ENCODE peak calls at places on chromosomes 13 and 19, in five cellular contexts. Z is SK-N-SH, X is K562, V is HepG2, B is GM12878. Q is an unnamed sample.

GRCh38 chr19:52296400-52296772 is 583 bp upstream of the ZNF480 start:
- DNase-seq in X (no peak), Z (no peak), B (no peak), V (peak), Q (no peak)

GRCh38 chr19:41321600-41322270 is 11.8 kb downstream of the CCDC97 start:
- DNase-seq in Z (peak), X (peak), V (peak), B (no peak), Q (peak)

GRCh38 chr13:20174656-20175405 is 14.0 kb upstream of the GJA3 start:
- DNase-seq in Z (no peak), X (peak), B (peak), V (peak), Q (peak)

GRCh38 chr13:113411216-113412023 is 41.9 kb downstream of the ADPRHL1 start:
- DNase-seq in V (peak), X (no peak), Z (no peak), B (no peak), Q (no peak)

GRCh38 chr19:3398114-3398899 is 31.9 kb downstream of the NFIC start:
- DNase-seq in X (no peak), B (no peak), V (peak), Z (no peak), Q (no peak)

GRCh38 chr13:101576452-101576851 is 124.0 kb downstream of the ITGBL1 start:
- DNase-seq in B (no peak), V (peak), X (no peak), Z (no peak), Q (no peak)

GRCh38 chr13:113354831-113355610 is 8.9 kb downstream of the GRTP1 start:
- DNase-seq in B (no peak), Z (no peak), V (no peak), X (no peak), Q (no peak)

GRCh38 chr13:51729853-51730553 is 74.0 kb downstream of the DHRS12 start:
- DNase-seq in B (no peak), V (peak), X (no peak), Z (no peak), Q (no peak)

GRCh38 chr19:5046339-5047039 is 77.6 kb downstream of the KDM4B start:
- DNase-seq in B (no peak), V (peak), Z (no peak), X (no peak), Q (no peak)

GRCh38 chr19:49065905-49066512 is 1.4 kb upstream of the NTF4 start:
- DNase-seq in Z (peak), X (no peak), B (no peak), V (no peak), Q (no peak)
- TF ChIP-seq SIN3A in Z (no peak), X (no peak), B (no peak), V (no peak), Q (no peak)

GRCh38 chr13:28552288-28552687 is 57.4 kb upstream of the FLT1 start:
- DNase-seq in Z (no peak), V (no peak), B (no peak), X (no peak), Q (no peak)

GRCh38 chr13:28550721-28551497 is 56.0 kb upstream of the FLT1 start:
- DNase-seq in Z (no peak), V (no peak), X (no peak), B (no peak), Q (no peak)

GRCh38 chr13:28557725-28558124 is 62.8 kb upstream of the FLT1 start:
- DNase-seq in Z (no peak), B (no peak), X (no peak), V (no peak), Q (no peak)

GRCh38 chr13:28551498-28551895 is 56.6 kb upstream of the FLT1 start:
- DNase-seq in V (no peak), Z (no peak), B (no peak), X (no peak), Q (no peak)

GRCh38 chr13:28553971-28554370 is 59.0 kb upstream of the FLT1 start:
- DNase-seq in B (no peak), X (no peak), Z (no peak), V (no peak), Q (no peak)
- TF ChIP-seq USF2 in B (no peak), X (no peak), Z (no peak), V (no peak), Q (no peak)

GRCh38 chr19:16057062-16057461 is 19.2 kb upstream of the TPM4 start:
- DNase-seq in V (no peak), Z (no peak), B (no peak), X (no peak), Q (no peak)

GRCh38 chr19:16052353-16052752 is 23.9 kb upstream of the TPM4 start:
- DNase-seq in B (no peak), X (no peak), Z (no peak), V (no peak), Q (no peak)

GRCh38 chr19:16045893-16046292 is 30.4 kb upstream of the TPM4 start:
- DNase-seq in B (no peak), X (no peak), V (no peak), Z (no peak), Q (no peak)

GRCh38 chr19:16048583-16048982 is 27.7 kb upstream of the TPM4 start:
- DNase-seq in B (no peak), X (no peak), V (no peak), Z (no peak), Q (no peak)

DNA sequence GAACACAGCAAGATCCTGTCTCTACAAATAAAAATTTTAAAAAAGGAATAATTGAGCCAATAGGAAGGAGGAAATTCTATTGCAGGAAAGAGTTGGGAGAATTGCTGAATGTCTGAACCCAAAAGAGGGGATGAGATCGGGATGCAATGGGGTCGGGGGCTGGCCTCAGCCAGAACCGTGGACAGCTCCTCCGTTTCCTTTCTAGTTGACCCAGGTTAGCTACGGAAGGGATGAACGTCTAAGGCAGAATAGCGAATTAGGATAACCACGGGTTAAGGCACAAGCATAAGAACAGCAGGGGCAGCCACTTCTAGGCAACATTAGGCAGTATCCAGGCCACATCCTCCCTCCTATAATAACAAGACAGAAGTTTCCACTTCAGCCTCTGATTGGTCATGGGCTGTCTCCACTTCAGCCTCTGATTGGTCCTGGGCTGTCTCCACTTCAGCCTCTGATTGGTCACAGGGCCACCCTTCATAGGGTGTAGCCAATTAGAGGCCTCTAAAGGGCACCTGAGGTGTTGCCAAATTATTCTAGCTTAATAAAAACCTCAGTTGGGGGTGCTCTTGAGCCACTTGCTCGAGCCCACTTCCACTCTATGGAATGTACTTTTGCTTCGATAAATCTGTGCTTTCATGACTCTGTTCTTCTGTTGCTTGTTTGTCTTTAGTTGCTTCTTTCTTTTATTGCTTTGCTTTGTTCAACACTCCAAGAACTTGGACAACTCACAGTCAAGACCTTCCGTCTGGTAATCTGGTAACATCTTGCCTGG is 24.9 kb upstream of the TPM4 start:
- DNase-seq in X (peak), B (no peak), V (no peak), Z (no peak), Q (no peak)
- TF ChIP-seq SIN3A in X (no peak), B (no peak), V (no peak), Z (no peak), Q (no peak)

DNA sequence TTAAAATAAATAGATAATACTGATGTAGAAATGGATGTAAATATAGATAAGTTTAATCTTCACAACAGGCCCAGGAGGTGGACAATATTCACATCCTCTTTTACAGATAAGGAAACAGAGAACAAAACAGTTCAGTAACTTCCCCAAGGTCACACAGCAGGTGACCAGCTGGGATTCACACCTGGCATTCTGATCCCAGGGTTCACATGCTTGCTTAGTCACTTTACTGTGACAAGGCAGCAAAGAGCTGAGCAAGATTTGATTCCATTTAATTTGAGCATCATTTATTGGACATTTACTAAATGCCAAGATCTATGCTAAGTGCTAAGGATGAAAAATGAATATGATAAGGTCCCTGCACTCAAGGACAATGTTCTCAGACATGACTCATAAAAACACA is 94.0 kb upstream of the STARD13 start:
- DNase-seq in Z (no peak), X (no peak), B (no peak), V (peak), Q (no peak)
- TF ChIP-seq USF2 in Z (no peak), X (no peak), B (no peak), V (no peak), Q (no peak)

GRCh38 chr13:50461189-50461588 is 382.3 kb downstream of the DLEU7 start:
- DNase-seq in X (no peak), B (no peak), V (no peak), Z (no peak), Q (no peak)
- TF ChIP-seq SIN3A in X (no peak), B (no peak), V (no peak), Z (no peak), Q (no peak)

Q was measured in H1.